ENCODE peak calls at places on chromosomes 16 and 17, in seven cellular contexts. K, N, P, M, V, S and Z are unnamed samples.

GRCh38 chr17:77186141-77186604 is 45.4 kb downstream of the SEC14L1 start:
- DNase-seq in K (no peak), N (no peak), P (no peak), M (no peak), V (peak), S (no peak), Z (no peak)

GRCh38 chr17:7572338-7572587 is 7.2 kb upstream of the CD68 start:
- DNase-seq in K (no peak), N (no peak), P (no peak), M (no peak), V (peak), S (no peak), Z (no peak)

GRCh38 chr17:33127706-33128105 is 136.1 kb downstream of the SPACA3 start:
- DNase-seq in K (peak), N (no peak), P (no peak), M (no peak), V (no peak), S (no peak), Z (no peak)

GRCh38 chr16:22191966-22192260 is 14.2 kb upstream of the EEF2K start:
- DNase-seq in K (peak), N (no peak), P (no peak), M (no peak), V (peak), S (no peak), Z (no peak)

GRCh38 chr17:79218825-79219200 is 144.2 kb downstream of the ENGASE start:
- DNase-seq in K (no peak), N (no peak), P (no peak), M (no peak), V (no peak), S (no peak), Z (no peak)

GRCh38 chr17:75551276-75551675 is 25.8 kb downstream of the LLGL2 start:
- DNase-seq in K (no peak), N (no peak), P (no peak), M (no peak), V (no peak), S (no peak), Z (no peak)

GRCh38 chr16:50303605-50304466 is 37.5 kb downstream of the ADCY7 start:
- DNase-seq in K (no peak), N (peak), P (peak), M (no peak), V (no peak), S (no peak), Z (no peak)

GRCh38 chr16:65634291-65634690 is 512.4 kb upstream of the CDH11 start:
- DNase-seq in K (peak), N (no peak), P (no peak), M (no peak), V (no peak), S (peak), Z (no peak)

GRCh38 chr17:2366747-2367494 is 29.6 kb downstream of the SGSM2 start:
- DNase-seq in K (no peak), N (no peak), P (no peak), M (peak), V (no peak), S (peak), Z (no peak)

GRCh38 chr16:424033-424622 is 1.3 kb upstream of the RAB11FIP3 start:
- DNase-seq in K (peak), N (no peak), P (peak), M (peak), V (peak), S (no peak), Z (peak)

GRCh38 chr16:67855789-67856188 is 8.3 kb upstream of the CENPT start:
- DNase-seq in K (no peak), N (no peak), P (no peak), M (no peak), V (no peak), S (no peak), Z (no peak)

GRCh38 chr16:13798211-13798610 is 121.7 kb upstream of the ERCC4 start:
- DNase-seq in K (no peak), N (no peak), P (no peak), M (no peak), V (no peak), S (no peak), Z (no peak)

GRCh38 chr17:70808596-70808995 is 639.3 kb downstream of the KCNJ2 start:
- DNase-seq in K (no peak), N (no peak), P (no peak), M (no peak), V (no peak), S (peak), Z (no peak)

GRCh38 chr17:80413771-80414507 is 1.0 kb upstream of the ENDOV start:
- DNase-seq in K (no peak), N (no peak), P (no peak), M (no peak), V (no peak), S (no peak), Z (no peak)

GRCh38 chr16:31695667-31696066 is 168.0 kb downstream of the AHSP start:
- DNase-seq in K (no peak), N (no peak), P (no peak), M (no peak), V (no peak), S (no peak), Z (no peak)

GRCh38 chr16:88883946-88884345 is 17.5 kb upstream of the PABPN1L start:
- DNase-seq in K (no peak), N (no peak), P (no peak), M (no peak), V (no peak), S (no peak), Z (no peak)

GRCh38 chr17:21376835-21377690 is 906 bp downstream of the KCNJ12 start:
- DNase-seq in K (peak), N (no peak), P (no peak), M (peak), V (no peak), S (peak), Z (no peak)

GRCh38 chr16:67268136-67268579 is 11.2 kb upstream of the PLEKHG4 start:
- DNase-seq in K (peak), N (peak), P (peak), M (peak), V (peak), S (no peak), Z (no peak)

GRCh38 chr17:31677036-31677435 is 182.0 kb downstream of the COPRS start:
- DNase-seq in K (no peak), N (no peak), P (no peak), M (no peak), V (no peak), S (no peak), Z (no peak)

GRCh38 chr17:57363998-57364645 is 107.8 kb downstream of the MSI2 start:
- DNase-seq in K (no peak), N (no peak), P (no peak), M (peak), V (no peak), S (no peak), Z (no peak)

GRCh38 chr17:7842380-7842949 is 8.4 kb downstream of the KDM6B start:
- DNase-seq in K (peak), N (peak), P (peak), M (peak), V (peak), S (no peak), Z (no peak)

GRCh38 chr16:55899857-55900256 is 24.7 kb upstream of the CES5A start:
- DNase-seq in K (no peak), N (no peak), P (no peak), M (no peak), V (no peak), S (no peak), Z (no peak)

GRCh38 chr16:73464834-73465233 is 416.9 kb upstream of the ZFHX3 start:
- DNase-seq in K (no peak), N (no peak), P (no peak), M (no peak), V (no peak), S (no peak), Z (no peak)

GRCh38 chr17:63498621-63499195 is 21.8 kb downstream of the ACE start:
- DNase-seq in K (peak), N (no peak), P (no peak), M (peak), V (no peak), S (no peak), Z (no peak)

GRCh38 chr16:70374213-70374612 is 27.5 kb downstream of the DDX19A start:
- DNase-seq in K (no peak), N (no peak), P (no peak), M (no peak), V (no peak), S (no peak), Z (no peak)

GRCh38 chr17:16419929-16420271 is 4.5 kb downstream of the TRPV2 start:
- DNase-seq in K (peak), N (no peak), P (no peak), M (peak), V (no peak), S (no peak), Z (no peak)

GRCh38 chr16:87702325-87702811 is 63.4 kb downstream of the KLHDC4 start:
- DNase-seq in K (peak), N (peak), P (no peak), M (peak), V (no peak), S (peak), Z (no peak)

GRCh38 chr17:62664336-62665120 is 37.1 kb downstream of the MRC2 start:
- DNase-seq in K (no peak), N (no peak), P (no peak), M (no peak), V (no peak), S (no peak), Z (no peak)

DNA sequence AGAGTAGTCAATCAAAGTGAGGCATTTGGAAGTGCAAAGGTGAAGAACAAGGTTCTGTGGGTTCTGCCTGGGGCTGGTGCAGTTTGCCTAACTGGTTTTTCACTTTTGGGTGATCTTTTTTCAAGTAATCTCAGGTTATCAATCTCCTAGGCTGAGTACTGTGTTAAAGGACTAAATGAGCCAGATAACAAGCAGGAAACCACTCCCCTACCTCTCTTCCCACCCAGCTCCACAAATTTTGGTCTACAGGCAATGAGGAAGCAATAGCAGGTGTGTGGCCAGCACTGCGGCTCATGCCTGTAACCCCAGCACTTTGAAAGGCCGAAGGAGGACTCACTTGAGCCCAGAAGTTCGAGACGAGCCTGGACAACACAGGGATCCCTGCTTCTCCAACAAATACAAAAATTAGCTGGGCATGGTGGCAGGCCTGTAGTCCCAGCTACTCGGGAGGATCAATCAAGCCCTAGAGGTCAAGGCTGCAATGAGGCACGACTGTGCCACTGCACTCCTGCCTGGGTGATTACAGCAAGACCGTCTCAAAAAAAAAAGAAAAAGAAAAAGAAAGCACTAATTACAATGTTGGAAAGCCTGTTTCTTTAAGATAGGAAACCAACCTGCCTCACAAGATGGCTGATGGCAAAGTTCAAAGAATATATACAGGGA is 2.0 kb upstream of the NTAN1 start:
- DNase-seq in K (no peak), N (no peak), P (no peak), M (no peak), V (no peak), S (no peak), Z (no peak)
- H3K4me3 ChIP-seq in K (no peak), N (no peak), P (no peak), M (no peak), V (no peak), S (no peak), Z (no peak)

GRCh38 chr16:30417447-30418349 is 10.3 kb downstream of the ZNF771 start:
- DNase-seq in K (peak), N (peak), P (peak), M (peak), V (peak), S (peak), Z (no peak)
- TF ChIP-seq CTCF in K (no peak), N (peak), P (peak), M (peak), V (no peak), S (peak), Z (peak)

GRCh38 chr17:39951924-39952664 is 10.7 kb upstream of the GSDMA start:
- DNase-seq in K (no peak), N (peak), P (peak), M (no peak), V (peak), S (no peak), Z (no peak)

GRCh38 chr17:39953471-39953888 is 9.3 kb upstream of the GSDMA start:
- DNase-seq in K (no peak), N (no peak), P (no peak), M (no peak), V (no peak), S (no peak), Z (no peak)

GRCh38 chr17:39950871-39951348 is 11.9 kb upstream of the GSDMA start:
- DNase-seq in K (peak), N (no peak), P (no peak), M (no peak), V (peak), S (no peak), Z (no peak)

GRCh38 chr17:39954876-39955275 is 7.9 kb upstream of the GSDMA start:
- DNase-seq in K (no peak), N (no peak), P (no peak), M (no peak), V (no peak), S (peak), Z (no peak)

GRCh38 chr17:39952665-39953470 is 9.9 kb upstream of the GSDMA start:
- DNase-seq in K (peak), N (peak), P (peak), M (peak), V (peak), S (peak), Z (peak)
- H3K4me3 ChIP-seq in K (peak), N (peak), P (peak), M (peak), V (peak), S (peak), Z (peak)

GRCh38 chr16:17493012-17493411 is 22.3 kb upstream of the XYLT1 start:
- DNase-seq in K (no peak), N (no peak), P (no peak), M (no peak), V (no peak), S (no peak), Z (no peak)

GRCh38 chr16:17488506-17488905 is 17.7 kb upstream of the XYLT1 start:
- DNase-seq in K (no peak), N (no peak), P (no peak), M (no peak), V (no peak), S (no peak), Z (no peak)

DNA sequence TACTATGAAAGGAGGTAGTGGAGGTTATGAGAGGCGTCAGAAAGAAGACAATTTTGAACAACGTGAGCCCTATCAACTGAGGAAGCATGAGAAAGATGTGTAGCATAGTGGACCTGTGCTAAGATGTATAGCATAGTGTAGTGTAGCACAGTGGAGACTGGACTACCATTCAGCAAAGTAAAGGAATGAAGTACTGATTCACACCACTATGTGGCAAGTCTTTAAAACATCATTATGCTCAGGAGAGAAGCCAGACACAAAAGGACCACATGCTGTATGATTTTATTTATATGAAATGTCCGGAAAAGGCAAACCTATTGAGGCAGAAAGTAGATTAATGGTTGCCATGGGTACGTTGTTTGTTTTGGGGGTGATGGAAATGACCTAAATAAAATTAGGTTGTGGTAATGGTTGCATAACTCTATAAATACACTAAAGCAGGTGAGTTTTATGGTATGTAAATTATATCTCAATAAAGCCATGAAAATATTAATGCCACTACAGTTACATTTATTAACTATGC is 20.4 kb upstream of the XYLT1 start:
- DNase-seq in K (no peak), N (no peak), P (no peak), M (no peak), V (no peak), S (no peak), Z (no peak)
- TF ChIP-seq CTCF in K (no peak), N (no peak), P (no peak), M (no peak), V (no peak), S (no peak), Z (no peak)

DNA sequence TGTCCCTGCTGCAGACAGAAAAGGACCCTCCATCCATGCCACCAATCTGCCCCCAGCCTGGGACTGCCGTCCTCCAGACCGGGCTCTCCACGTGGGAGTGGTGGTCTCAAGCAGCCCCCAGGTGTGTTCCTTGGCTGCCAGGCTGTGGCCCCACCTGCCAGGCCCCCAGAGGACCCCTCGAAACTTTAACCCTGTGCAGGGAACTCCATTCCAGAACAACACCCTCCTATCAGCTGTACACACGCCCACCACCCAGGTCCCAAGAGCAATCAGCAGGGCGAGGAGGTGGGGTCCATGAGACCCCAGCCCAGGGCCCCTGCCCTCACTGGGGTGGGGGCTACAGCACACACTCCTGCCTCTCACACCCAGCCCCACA is 1.4 kb downstream of the PYCR1 start:
- DNase-seq in K (no peak), N (no peak), P (no peak), M (no peak), V (no peak), S (no peak), Z (no peak)
- H3K4me3 ChIP-seq in K (peak), N (no peak), P (no peak), M (peak), V (no peak), S (peak), Z (peak)

DNA sequence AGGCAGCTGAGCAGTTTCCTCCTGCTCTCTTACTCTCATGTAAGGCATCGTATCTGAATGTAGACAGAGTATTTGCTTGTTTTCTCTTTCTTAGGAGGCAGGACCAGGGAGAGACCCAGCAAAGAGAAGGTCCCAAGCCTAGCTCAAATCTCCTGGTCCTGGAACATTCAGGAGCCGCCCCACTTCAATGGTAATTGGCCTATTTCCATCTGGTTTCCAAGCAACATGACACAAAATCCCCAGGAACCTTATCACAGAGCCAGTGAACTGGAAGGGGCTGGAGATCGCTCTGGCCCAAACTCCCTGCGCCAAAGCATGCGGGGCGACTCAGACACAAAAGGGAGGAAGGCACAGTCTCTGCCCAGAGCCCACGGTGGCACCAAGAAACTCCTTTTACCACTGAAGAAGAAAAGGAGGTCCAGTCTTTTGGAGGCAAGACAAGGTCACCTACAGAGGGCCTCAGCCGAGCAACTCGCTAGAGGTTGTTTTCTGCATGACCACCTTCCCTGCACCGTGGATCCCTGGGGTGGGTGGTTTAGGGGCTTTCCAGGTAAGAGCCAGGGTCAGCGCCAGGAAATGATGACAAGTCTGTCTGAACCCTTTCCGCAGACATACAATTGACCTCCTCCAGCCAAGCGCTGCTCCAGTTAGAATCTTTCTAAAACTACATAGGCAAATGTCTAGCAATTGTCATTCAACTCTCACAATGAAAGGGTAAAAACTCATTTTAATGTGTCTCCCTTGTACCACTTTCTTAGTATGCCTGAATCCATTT is 394.7 kb downstream of the SOX9 start:
- DNase-seq in K (peak), N (no peak), P (no peak), M (peak), V (no peak), S (no peak), Z (no peak)
- TF ChIP-seq CTCF in K (no peak), N (no peak), P (no peak), M (peak), V (no peak), S (no peak), Z (no peak)

GRCh38 chr16:85492617-85492957 is 120.5 kb upstream of the GSE1 start:
- DNase-seq in K (peak), N (no peak), P (no peak), M (no peak), V (no peak), S (no peak), Z (no peak)
- H3K4me3 ChIP-seq in K (no peak), N (no peak), P (no peak), M (no peak), V (no peak), S (no peak), Z (no peak)

DNA sequence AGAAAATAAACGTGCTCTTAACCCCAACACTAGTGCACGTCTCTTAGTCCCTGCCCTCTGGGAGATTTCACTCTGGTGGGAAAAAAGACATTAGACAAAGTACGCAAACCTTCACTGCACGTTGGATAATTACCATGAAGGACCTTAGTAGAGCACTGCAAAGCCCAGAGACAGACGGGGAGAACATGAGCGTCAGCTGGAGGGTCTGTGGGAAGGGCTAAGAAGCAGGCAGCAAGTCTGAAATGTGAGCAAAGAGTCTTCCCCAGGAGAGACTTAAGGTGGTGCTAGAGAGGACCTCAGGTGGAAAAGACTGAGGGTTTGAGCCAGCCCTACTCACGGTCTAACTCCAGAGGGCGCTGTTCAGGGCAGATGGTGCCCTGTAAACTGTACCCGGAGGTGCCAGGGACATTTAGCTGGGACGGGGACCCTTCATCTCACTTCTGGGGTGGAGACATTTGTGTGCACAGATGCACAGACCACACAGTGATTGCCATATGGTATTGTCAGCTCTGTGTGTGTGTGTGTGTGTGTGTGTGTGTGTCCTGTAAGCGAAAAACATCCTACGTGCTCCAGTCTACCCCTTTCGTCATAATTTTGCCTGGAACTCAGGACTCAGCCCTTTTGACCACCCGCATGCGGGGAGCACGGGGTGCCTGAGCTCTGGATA is 9.9 kb upstream of the STAC2 start:
- DNase-seq in K (peak), N (peak), P (no peak), M (peak), V (no peak), S (peak), Z (no peak)
- TF ChIP-seq CTCF in K (peak), N (peak), P (no peak), M (peak), V (no peak), S (peak), Z (peak)